ENCODE peak calls at places on chromosomes 11 and 22, in four cellular contexts. One of them, this sample, is unnamed.

GRCh38 chr22:46224771-46225290 is 25.3 kb downstream of the CDPF1 start:
- DNase-seq in fibroblast of pulmonary artery: no peak
- DNase-seq in HFF-Myc: no peak
- DNase-seq in choroid plexus epithelial cell: no peak
- DNase-seq in this sample: no peak

GRCh38 chr22:23181763-23182288 is 1.5 kb downstream of the BCR start:
- DNase-seq in choroid plexus epithelial cell: no peak
- DNase-seq in HFF-Myc: no peak
- DNase-seq in fibroblast of pulmonary artery: no peak
- DNase-seq in this sample: no peak

GRCh38 chr11:45666648-45667642 is 1.5 kb upstream of the CHST1 start:
- DNase-seq in fibroblast of pulmonary artery: no peak
- DNase-seq in choroid plexus epithelial cell: no peak
- DNase-seq in HFF-Myc: no peak
- DNase-seq in this sample: no peak

GRCh38 chr22:49580024-49580423 is 247.6 kb downstream of the BRD1 start:
- DNase-seq in fibroblast of pulmonary artery: no peak
- DNase-seq in choroid plexus epithelial cell: no peak
- DNase-seq in HFF-Myc: no peak
- DNase-seq in this sample: no peak

GRCh38 chr11:30478923-30479322 is 107.2 kb downstream of the MPPED2 start:
- DNase-seq in choroid plexus epithelial cell: no peak
- DNase-seq in fibroblast of pulmonary artery: no peak
- DNase-seq in HFF-Myc: no peak
- DNase-seq in this sample: no peak

GRCh38 chr11:22703040-22703439 is 36.6 kb downstream of the GAS2 start:
- DNase-seq in HFF-Myc: peak; percentile 60
- DNase-seq in fibroblast of pulmonary artery: peak; percentile 88
- DNase-seq in choroid plexus epithelial cell: peak; percentile 92
- DNase-seq in this sample: no peak

GRCh38 chr22:40624770-40625169 is 11.7 kb downstream of the MRTFA start:
- DNase-seq in HFF-Myc: no peak
- DNase-seq in choroid plexus epithelial cell: no peak
- DNase-seq in fibroblast of pulmonary artery: no peak
- DNase-seq in this sample: no peak

GRCh38 chr11:86459682-86460460 is 85.2 kb downstream of the CCDC81 start:
- DNase-seq in HFF-Myc: peak; percentile 71
- DNase-seq in choroid plexus epithelial cell: peak; percentile 94
- DNase-seq in fibroblast of pulmonary artery: peak; percentile 92
- DNase-seq in this sample: no peak

GRCh38 chr11:783581-784015 is 6.3 kb downstream of the CEND1 start:
- DNase-seq in choroid plexus epithelial cell: peak; percentile 81
- DNase-seq in fibroblast of pulmonary artery: peak; percentile 83
- DNase-seq in HFF-Myc: peak; percentile 85
- DNase-seq in this sample: peak; percentile 77

GRCh38 chr11:100673063-100673462 is 14.0 kb upstream of the ARHGAP42 start:
- DNase-seq in choroid plexus epithelial cell: no peak
- DNase-seq in HFF-Myc: no peak
- DNase-seq in fibroblast of pulmonary artery: no peak
- DNase-seq in this sample: no peak

GRCh38 chr11:18243783-18244362 is 4.6 kb downstream of the SAA2 start:
- DNase-seq in fibroblast of pulmonary artery: peak; percentile 86
- DNase-seq in choroid plexus epithelial cell: peak; percentile 88
- DNase-seq in HFF-Myc: peak; percentile 58
- DNase-seq in this sample: peak; percentile 47

GRCh38 chr11:8285228-8285627 is 21.6 kb upstream of the LMO1 start:
- DNase-seq in choroid plexus epithelial cell: no peak
- DNase-seq in fibroblast of pulmonary artery: no peak
- DNase-seq in HFF-Myc: no peak
- DNase-seq in this sample: no peak
- TF ChIP-seq CTCF in choroid plexus epithelial cell: no peak
- TF ChIP-seq CTCF in fibroblast of pulmonary artery: no peak
- TF ChIP-seq CTCF in HFF-Myc: no peak
- TF ChIP-seq CTCF in this sample: no peak

GRCh38 chr11:93481696-93482095 is 61.5 kb downstream of the SMCO4 start:
- DNase-seq in choroid plexus epithelial cell: no peak
- DNase-seq in fibroblast of pulmonary artery: no peak
- DNase-seq in HFF-Myc: no peak
- DNase-seq in this sample: no peak
- TF ChIP-seq CTCF in choroid plexus epithelial cell: no peak
- TF ChIP-seq CTCF in fibroblast of pulmonary artery: no peak
- TF ChIP-seq CTCF in HFF-Myc: no peak
- TF ChIP-seq CTCF in this sample: no peak

GRCh38 chr11:117631336-117632090 is 165.5 kb downstream of the DSCAML1 start:
- DNase-seq in HFF-Myc: no peak
- DNase-seq in choroid plexus epithelial cell: peak; percentile 4
- DNase-seq in fibroblast of pulmonary artery: no peak
- DNase-seq in this sample: no peak
- TF ChIP-seq CTCF in HFF-Myc: no peak
- TF ChIP-seq CTCF in choroid plexus epithelial cell: no peak
- TF ChIP-seq CTCF in fibroblast of pulmonary artery: no peak
- TF ChIP-seq CTCF in this sample: no peak

DNA sequence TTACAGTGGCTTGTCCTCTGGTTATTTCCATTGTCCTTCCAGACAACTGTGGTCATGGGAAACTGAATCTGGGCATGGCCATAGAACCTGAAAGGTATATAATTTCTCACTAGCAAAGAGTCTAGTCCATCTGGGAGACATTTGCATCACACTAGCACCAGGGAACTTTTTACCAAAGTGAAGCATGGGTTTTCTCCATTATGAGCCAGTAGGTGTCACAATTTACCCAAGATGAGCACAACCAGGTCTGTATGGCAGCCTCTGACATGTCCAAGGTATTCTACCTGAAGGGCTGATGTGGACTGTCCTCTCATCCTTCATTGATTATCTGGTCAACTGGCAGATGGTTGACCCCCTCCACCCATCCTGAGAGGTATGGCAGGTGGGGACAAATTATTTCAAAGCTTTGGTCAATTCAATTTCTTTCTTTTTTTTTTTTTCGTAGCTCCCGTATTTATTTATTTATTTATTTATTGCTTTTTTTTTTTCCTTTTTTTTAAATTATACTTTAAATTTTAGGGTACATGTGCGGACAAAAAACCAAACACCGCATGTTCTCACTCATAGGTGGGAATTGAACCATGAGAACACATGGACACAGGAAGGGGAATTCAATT is 425.9 kb downstream of the TMEM135 start:
- DNase-seq in choroid plexus epithelial cell: peak; percentile 21
- DNase-seq in HFF-Myc: no peak
- DNase-seq in fibroblast of pulmonary artery: peak; percentile 5
- DNase-seq in this sample: peak; percentile 3
- TF ChIP-seq CTCF in choroid plexus epithelial cell: peak; percentile 37
- TF ChIP-seq CTCF in HFF-Myc: peak; percentile 30
- TF ChIP-seq CTCF in fibroblast of pulmonary artery: peak; percentile 12
- TF ChIP-seq CTCF in this sample: peak; percentile 69

DNA sequence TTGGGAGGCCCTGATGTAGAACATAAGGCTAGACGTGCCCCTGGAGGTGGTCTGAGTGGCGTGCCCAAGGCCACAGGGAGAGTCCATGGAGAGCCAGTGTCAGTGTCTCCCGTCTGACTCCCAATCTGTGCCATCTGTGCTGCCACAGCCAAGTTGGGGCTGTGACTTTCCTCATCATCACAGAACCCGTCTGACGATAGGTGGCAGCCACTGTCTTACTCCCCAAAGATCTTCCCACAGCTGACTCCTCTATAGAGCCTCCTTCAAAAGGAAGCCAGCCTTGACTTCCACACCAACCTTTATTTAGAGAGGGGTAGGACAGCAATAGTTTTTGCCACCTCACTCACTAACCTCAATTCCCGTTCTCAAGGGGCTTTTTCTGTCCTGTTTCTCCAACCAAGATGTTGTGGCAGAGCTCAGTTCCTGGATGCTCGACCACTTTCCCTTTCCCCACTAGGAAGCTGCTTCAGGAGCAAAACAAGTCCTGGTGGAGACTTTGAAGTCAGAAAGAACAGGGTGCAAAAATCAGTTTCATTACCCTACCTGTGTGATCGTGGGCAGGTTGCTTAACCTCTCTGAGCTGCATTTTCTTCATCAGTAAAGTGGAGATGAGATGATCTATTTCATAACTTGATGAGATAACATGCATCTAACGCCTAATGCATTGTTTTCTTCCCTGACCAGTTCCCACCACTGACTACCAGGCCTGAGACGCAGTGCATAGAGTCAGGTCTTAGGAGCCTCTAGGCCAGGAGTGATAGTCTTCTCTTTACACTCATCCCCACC is 470.2 kb downstream of the SOX6 start:
- DNase-seq in choroid plexus epithelial cell: no peak
- DNase-seq in fibroblast of pulmonary artery: no peak
- DNase-seq in HFF-Myc: no peak
- DNase-seq in this sample: no peak
- TF ChIP-seq CTCF in choroid plexus epithelial cell: no peak
- TF ChIP-seq CTCF in fibroblast of pulmonary artery: no peak
- TF ChIP-seq CTCF in HFF-Myc: no peak
- TF ChIP-seq CTCF in this sample: no peak

This sample was measured in neural crest cell.